ENCODE peak calls at places on chromosome 3, in eight cellular contexts. W is gastrocnemius medialis, D is esophagus squamous epithelium, Z is sigmoid colon, N is body of pancreas, Y is uterus, M is IMR-90, K is endothelial cell of umbilical vein. A is an unnamed sample.
A peak's percentile ranks its signal among the peaks of the same experiment; 100 is the strongest.

GRCh38 chr3:157127831-157128767 is 31.8 kb downstream of the CCNL1 start:
- DNase-seq in W (no peak), D (no peak), Z (peak; percentile 69), N (peak; percentile 88), Y (peak; percentile 79), M (peak; percentile 89), K (peak; percentile 60), A (peak; percentile 94)

GRCh38 chr3:58569287-58570001 is 7.7 kb downstream of the FAM107A start:
- DNase-seq in W (no peak), D (no peak), Z (peak; percentile 48), N (no peak), Y (no peak), M (no peak), K (no peak), A (no peak)

GRCh38 chr3:66236281-66236680 is 15.5 kb downstream of the SLC25A26 start:
- DNase-seq in W (no peak), D (no peak), Z (no peak), N (no peak), Y (no peak), M (no peak), K (no peak), A (no peak)

GRCh38 chr3:133742351-133743091 is 3.7 kb upstream of the TF start:
- DNase-seq in W (no peak), D (no peak), Z (no peak), N (no peak), Y (no peak), M (peak; percentile 29), K (no peak), A (no peak)

GRCh38 chr3:127608362-127608718 is 10.1 kb downstream of the MCM2 start:
- DNase-seq in W (peak; percentile 85), D (no peak), Z (no peak), N (no peak), Y (no peak), M (no peak), K (no peak), A (peak; percentile 91)

GRCh38 chr3:183579967-183580720 is 24.6 kb upstream of the KLHL6 start:
- DNase-seq in W (peak; percentile 41), D (no peak), Z (peak; percentile 69), N (peak; percentile 75), Y (peak; percentile 20), M (no peak), K (peak; percentile 48), A (peak; percentile 88)

GRCh38 chr3:10974131-10974530 is 18.4 kb upstream of the SLC6A1 start:
- DNase-seq in W (no peak), D (no peak), Z (no peak), N (no peak), Y (no peak), M (no peak), K (no peak), A (no peak)

GRCh38 chr3:58518304-58518789 is 18.6 kb downstream of the ACOX2 start:
- DNase-seq in W (no peak), D (no peak), Z (no peak), N (no peak), Y (no peak), M (no peak), K (no peak), A (no peak)

GRCh38 chr3:58683001-58683845 is 16.6 kb upstream of the FAM3D start:
- DNase-seq in W (peak; percentile 63), D (no peak), Z (no peak), N (peak; percentile 15), Y (no peak), M (peak; percentile 61), K (no peak), A (no peak)

GRCh38 chr3:46410669-46411068 is 3.6 kb downstream of the CCRL2 start:
- DNase-seq in W (no peak), D (no peak), Z (no peak), N (no peak), Y (no peak), M (no peak), K (no peak), A (no peak)

GRCh38 chr3:47003461-47004368 is 24.2 kb downstream of the NBEAL2 start:
- DNase-seq in W (peak; percentile 8), D (no peak), Z (peak; percentile 61), N (no peak), Y (peak; percentile 18), M (no peak), K (no peak), A (no peak)

GRCh38 chr3:187739561-187740445 is 5.5 kb downstream of the BCL6 start:
- DNase-seq in W (peak; percentile 91), D (peak; percentile 34), Z (peak; percentile 98), N (peak; percentile 81), Y (peak; percentile 96), M (peak; percentile 89), K (peak; percentile 90), A (peak; percentile 88)

GRCh38 chr3:161770532-161771386 is 274.2 kb downstream of the OTOL1 start:
- DNase-seq in W (no peak), D (no peak), Z (no peak), N (no peak), Y (no peak), M (no peak), K (no peak), A (no peak)

GRCh38 chr3:184011937-184012889 is 5.5 kb downstream of the ABCC5 start:
- DNase-seq in W (no peak), D (no peak), Z (no peak), N (no peak), Y (no peak), M (peak; percentile 17), K (no peak), A (no peak)

GRCh38 chr3:153830552-153830951 is 290.6 kb upstream of the ARHGEF26 start:
- DNase-seq in W (no peak), D (no peak), Z (no peak), N (no peak), Y (no peak), M (no peak), K (no peak), A (no peak)

GRCh38 chr3:153840487-153840886 is 280.7 kb upstream of the ARHGEF26 start:
- DNase-seq in W (no peak), D (no peak), Z (no peak), N (no peak), Y (no peak), M (no peak), K (no peak), A (no peak)

GRCh38 chr3:153829596-153830170 is 291.5 kb upstream of the ARHGEF26 start:
- DNase-seq in W (no peak), D (no peak), Z (no peak), N (no peak), Y (no peak), M (no peak), K (peak; percentile 88), A (no peak)

GRCh38 chr3:153835540-153835939 is 285.6 kb upstream of the ARHGEF26 start:
- DNase-seq in W (no peak), D (no peak), Z (no peak), N (no peak), Y (no peak), M (no peak), K (no peak), A (no peak)
- TF ChIP-seq CTCF in W (no peak), D (no peak), Z (no peak), N (no peak), Y (no peak), M (no peak), K (no peak), A (no peak)

DNA sequence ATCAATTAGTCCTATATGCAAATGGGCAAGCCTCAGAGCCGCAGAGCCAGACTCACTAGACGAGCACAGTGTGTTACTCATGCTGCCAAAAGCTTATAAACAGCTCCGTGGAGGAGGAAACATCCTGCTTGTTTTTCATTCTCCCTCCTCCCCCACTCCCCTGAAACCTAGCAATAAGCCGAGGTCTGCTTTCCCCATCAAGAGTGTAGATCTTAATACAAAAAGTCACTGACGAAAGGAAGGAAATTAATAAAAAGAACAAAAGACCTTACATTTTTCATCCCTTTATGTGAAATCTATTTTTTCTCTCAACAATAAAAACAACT is 88.5 kb downstream of the XXYLT1 start:
- DNase-seq in W (no peak), D (no peak), Z (peak; percentile 69), N (no peak), Y (peak; percentile 79), M (peak; percentile 81), K (peak; percentile 96), A (no peak)
- H3K4me1 ChIP-seq in W (peaks cover 2% of the 10 kb centered on the region), D (peaks cover 96% of the 10 kb centered on the region), Z (peaks cover 81% of the 10 kb centered on the region), N (no peaks in the 10 kb centered on the region), Y (peaks cover 14% of the 10 kb centered on the region), M (peaks cover 22% of the 10 kb centered on the region), K (peaks cover 65% of the 10 kb centered on the region), A (peaks cover 4% of the 10 kb centered on the region)

GRCh38 chr3:108090701-108091497 is at the start of gene CD47:
- DNase-seq in W (peak; percentile 86), D (peak; percentile 69), Z (peak; percentile 97), N (peak; percentile 94), Y (peak; percentile 89), M (peak; percentile 87), K (peak; percentile 94), A (peak; percentile 92)
- TF ChIP-seq POLR2A in W (peak; percentile 89), D (peak; percentile 83), Z (peak; percentile 49), N (peak; percentile 87), Y (peak; percentile 78), M (peak; percentile 84), K (peak; percentile 74), A (peak; percentile 75)

GRCh38 chr3:31446411-31446810 is 86.3 kb upstream of the STT3B start:
- DNase-seq in W (no peak), D (no peak), Z (no peak), N (no peak), Y (no peak), M (no peak), K (no peak), A (no peak)

GRCh38 chr3:31445701-31446100 is 87.0 kb upstream of the STT3B start:
- DNase-seq in W (no peak), D (no peak), Z (no peak), N (no peak), Y (no peak), M (no peak), K (no peak), A (no peak)

GRCh38 chr3:31440878-31441277 is 91.8 kb upstream of the STT3B start:
- DNase-seq in W (no peak), D (no peak), Z (no peak), N (no peak), Y (no peak), M (no peak), K (no peak), A (no peak)

GRCh38 chr3:31442755-31443154 is 90.0 kb upstream of the STT3B start:
- DNase-seq in W (no peak), D (no peak), Z (no peak), N (no peak), Y (no peak), M (no peak), K (no peak), A (no peak)

DNA sequence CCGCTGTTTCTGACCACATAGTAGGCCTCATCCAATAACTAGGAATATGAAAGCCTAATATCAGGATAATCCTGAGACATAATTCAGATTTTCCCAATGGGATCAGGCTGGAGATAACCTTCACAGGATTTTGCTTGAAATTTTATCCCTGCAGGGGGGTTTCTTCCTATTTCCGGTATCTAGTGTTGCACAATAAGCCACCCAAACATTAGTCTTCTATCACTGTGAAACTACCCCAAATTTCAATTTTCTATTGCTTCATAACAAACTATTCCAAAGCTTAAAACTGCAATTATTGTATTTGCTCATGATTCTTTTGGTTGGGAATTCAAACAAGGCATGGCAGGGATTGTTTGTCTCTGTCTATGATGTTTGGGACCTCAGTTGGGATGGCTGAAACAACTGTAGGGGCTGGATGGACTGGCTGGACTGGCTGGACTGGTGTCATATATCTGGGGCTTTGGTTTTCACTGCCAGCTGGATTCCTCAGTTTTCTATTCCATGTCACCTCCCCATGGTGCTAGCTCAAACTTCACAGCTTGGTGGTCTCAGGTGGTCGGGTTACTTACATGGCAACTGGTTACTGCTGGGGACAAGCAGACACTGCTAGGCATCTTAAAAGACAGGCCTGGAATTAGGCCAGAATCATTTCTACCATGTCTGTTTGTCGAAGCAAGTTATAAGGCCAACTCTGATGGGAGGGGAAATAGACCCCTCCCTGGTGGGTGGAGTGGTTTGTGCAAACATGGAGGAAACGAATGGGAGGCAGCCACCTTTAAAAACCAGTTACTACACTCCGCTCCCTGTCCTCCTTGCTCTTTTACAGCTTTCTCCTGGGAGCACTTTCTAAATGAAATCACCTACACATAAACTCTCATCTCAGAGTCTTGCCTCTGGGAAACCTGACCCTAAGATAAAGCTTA is 88.2 kb upstream of the STT3B start:
- DNase-seq in W (no peak), D (no peak), Z (no peak), N (no peak), Y (no peak), M (no peak), K (no peak), A (no peak)
- TF ChIP-seq CTCF in W (no peak), D (no peak), Z (no peak), N (no peak), Y (no peak), M (no peak), K (no peak), A (no peak)